ENCODE peak calls at places on chromosome 17, in six cellular contexts. E, S, B, T, K and M are unnamed samples.

GRCh38 chr17:68908045-68908444 is 47.1 kb downstream of the ABCA8 start:
- DNase-seq in E (no peak), S (no peak), B (no peak), T (no peak), K (no peak), M (no peak)

GRCh38 chr17:17751996-17752821 is 71.0 kb downstream of the RAI1 start:
- DNase-seq in E (peak; percentile 96), S (peak; percentile 93), B (peak; percentile 97), T (peak; percentile 98), K (peak; percentile 97), M (no peak)

GRCh38 chr17:36937961-36938565 is 788 bp downstream of the LHX1 start:
- DNase-seq in E (peak; percentile 78), S (peak; percentile 31), B (no peak), T (no peak), K (peak; percentile 76), M (no peak)

GRCh38 chr17:65531508-65532431 is 29.7 kb downstream of the AXIN2 start:
- DNase-seq in E (peak; percentile 51), S (peak; percentile 49), B (no peak), T (peak; percentile 63), K (peak; percentile 60), M (no peak)

GRCh38 chr17:60600490-60601431 is 768 bp downstream of the PPM1D start:
- DNase-seq in E (peak; percentile 85), S (peak; percentile 66), B (peak; percentile 79), T (peak; percentile 89), K (peak; percentile 86), M (no peak)

GRCh38 chr17:77027271-77027670 is 113.5 kb upstream of the SEC14L1 start:
- DNase-seq in E (no peak), S (no peak), B (no peak), T (no peak), K (no peak), M (no peak)

GRCh38 chr17:5437721-5438317 is 1.1 kb downstream of the C1QBP start:
- DNase-seq in E (no peak), S (no peak), B (no peak), T (no peak), K (no peak), M (no peak)

GRCh38 chr17:68452724-68453290 is 4.5 kb downstream of the WIPI1 start:
- DNase-seq in E (no peak), S (no peak), B (no peak), T (no peak), K (no peak), M (peak; percentile 69)

GRCh38 chr17:32429598-32429997 is 14.7 kb upstream of the PSMD11 start:
- DNase-seq in E (no peak), S (no peak), B (no peak), T (no peak), K (no peak), M (no peak)

GRCh38 chr17:77247048-77247541 is 106.3 kb downstream of the SEC14L1 start:
- DNase-seq in E (peak; percentile 89), S (peak; percentile 97), B (peak; percentile 94), T (peak; percentile 88), K (peak; percentile 93), M (peak; percentile 79)

GRCh38 chr17:63622571-63623390 is 564 bp downstream of the MAP3K3 start:
- DNase-seq in E (peak; percentile 83), S (peak; percentile 62), B (peak; percentile 79), T (peak; percentile 76), K (peak; percentile 87), M (peak; percentile 25)

GRCh38 chr17:2380225-2380922 is 20.5 kb downstream of the MNT start:
- DNase-seq in E (no peak), S (no peak), B (no peak), T (no peak), K (no peak), M (no peak)
- TF ChIP-seq CTCF in E (no peak), S (no peak), B (no peak), T (no peak), K (no peak), M (no peak)

GRCh38 chr17:73017653-73018052 is 74.8 kb downstream of the SLC39A11 start:
- DNase-seq in E (no peak), S (no peak), B (no peak), T (no peak), K (no peak), M (no peak)

GRCh38 chr17:73013299-73013698 is 79.2 kb downstream of the SLC39A11 start:
- DNase-seq in E (no peak), S (no peak), B (no peak), T (no peak), K (no peak), M (no peak)

GRCh38 chr17:73015722-73016276 is 76.7 kb downstream of the SLC39A11 start:
- DNase-seq in E (no peak), S (no peak), B (no peak), T (no peak), K (no peak), M (no peak)

GRCh38 chr17:73011016-73011486 is 81.4 kb downstream of the SLC39A11 start:
- DNase-seq in E (no peak), S (no peak), B (peak; percentile 5), T (no peak), K (no peak), M (no peak)

GRCh38 chr17:73013816-73014663 is 78.4 kb downstream of the SLC39A11 start:
- DNase-seq in E (no peak), S (no peak), B (no peak), T (no peak), K (peak; percentile 44), M (no peak)
- TF ChIP-seq CTCF in E (no peak), S (no peak), B (no peak), T (no peak), K (no peak), M (peak; percentile 17)

GRCh38 chr17:74864297-74864865 is 4.7 kb upstream of the GRIN2C start:
- DNase-seq in E (no peak), S (no peak), B (no peak), T (no peak), K (no peak), M (no peak)

GRCh38 chr17:74864866-74865395 is 5.2 kb upstream of the GRIN2C start:
- DNase-seq in E (peak; percentile 77), S (peak; percentile 85), B (peak; percentile 81), T (peak; percentile 79), K (peak; percentile 77), M (peak; percentile 86)

GRCh38 chr17:74863420-74864296 is 4.0 kb upstream of the GRIN2C start:
- DNase-seq in E (no peak), S (no peak), B (no peak), T (no peak), K (no peak), M (no peak)

GRCh38 chr17:74866198-74866835 is 6.5 kb downstream of the FDXR start:
- DNase-seq in E (no peak), S (no peak), B (no peak), T (no peak), K (no peak), M (no peak)

DNA sequence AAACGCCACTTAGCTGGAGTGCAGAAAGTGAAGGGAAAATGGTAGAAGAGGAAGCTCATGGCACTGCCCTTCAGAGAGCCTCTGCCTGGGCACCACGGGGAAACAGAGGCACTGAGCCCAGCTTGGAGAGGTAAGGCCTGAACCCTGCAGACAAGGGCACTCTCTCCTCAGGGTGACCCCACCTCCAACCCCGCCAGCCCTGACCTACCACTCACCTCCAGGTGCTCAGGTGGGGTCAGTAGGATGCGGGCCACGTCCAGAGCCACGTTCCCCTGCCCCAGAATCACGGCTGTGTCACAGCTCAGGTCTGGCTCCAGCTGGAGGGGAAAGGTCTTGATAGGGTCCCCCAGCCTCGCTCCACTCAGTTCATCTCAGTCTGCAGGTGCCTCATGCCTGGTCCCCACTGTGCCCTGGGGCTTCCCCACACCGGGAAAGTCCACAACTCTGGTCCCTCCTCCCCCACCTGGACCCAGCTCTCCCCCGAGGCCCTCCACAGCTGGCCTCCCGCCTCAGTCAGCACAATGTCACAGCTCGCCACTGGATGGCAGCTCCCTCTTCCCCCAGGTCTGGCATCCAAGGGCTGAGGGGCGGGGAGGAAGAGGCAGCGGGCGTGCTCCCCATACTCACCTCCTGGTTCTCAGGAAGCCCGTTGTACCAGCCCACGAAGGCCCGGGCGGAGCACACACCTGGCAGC is 6.0 kb upstream of the GRIN2C start:
- DNase-seq in E (no peak), S (no peak), B (no peak), T (no peak), K (no peak), M (no peak)
- TF ChIP-seq CTCF in E (no peak), S (no peak), B (no peak), T (no peak), K (no peak), M (no peak)

GRCh38 chr17:58309918-58310259 is 18.7 kb downstream of the TSPOAP1 start:
- DNase-seq in E (no peak), S (no peak), B (no peak), T (no peak), K (no peak), M (no peak)

GRCh38 chr17:58308985-58309917 is 19.3 kb downstream of the TSPOAP1 start:
- DNase-seq in E (no peak), S (no peak), B (no peak), T (no peak), K (no peak), M (peak; percentile 16)

GRCh38 chr17:58306131-58306951 is 22.3 kb downstream of the TSPOAP1 start:
- DNase-seq in E (no peak), S (no peak), B (no peak), T (no peak), K (no peak), M (no peak)

GRCh38 chr17:58307468-58308172 is 21.0 kb downstream of the TSPOAP1 start:
- DNase-seq in E (no peak), S (no peak), B (no peak), T (no peak), K (no peak), M (peak; percentile 11)

DNA sequence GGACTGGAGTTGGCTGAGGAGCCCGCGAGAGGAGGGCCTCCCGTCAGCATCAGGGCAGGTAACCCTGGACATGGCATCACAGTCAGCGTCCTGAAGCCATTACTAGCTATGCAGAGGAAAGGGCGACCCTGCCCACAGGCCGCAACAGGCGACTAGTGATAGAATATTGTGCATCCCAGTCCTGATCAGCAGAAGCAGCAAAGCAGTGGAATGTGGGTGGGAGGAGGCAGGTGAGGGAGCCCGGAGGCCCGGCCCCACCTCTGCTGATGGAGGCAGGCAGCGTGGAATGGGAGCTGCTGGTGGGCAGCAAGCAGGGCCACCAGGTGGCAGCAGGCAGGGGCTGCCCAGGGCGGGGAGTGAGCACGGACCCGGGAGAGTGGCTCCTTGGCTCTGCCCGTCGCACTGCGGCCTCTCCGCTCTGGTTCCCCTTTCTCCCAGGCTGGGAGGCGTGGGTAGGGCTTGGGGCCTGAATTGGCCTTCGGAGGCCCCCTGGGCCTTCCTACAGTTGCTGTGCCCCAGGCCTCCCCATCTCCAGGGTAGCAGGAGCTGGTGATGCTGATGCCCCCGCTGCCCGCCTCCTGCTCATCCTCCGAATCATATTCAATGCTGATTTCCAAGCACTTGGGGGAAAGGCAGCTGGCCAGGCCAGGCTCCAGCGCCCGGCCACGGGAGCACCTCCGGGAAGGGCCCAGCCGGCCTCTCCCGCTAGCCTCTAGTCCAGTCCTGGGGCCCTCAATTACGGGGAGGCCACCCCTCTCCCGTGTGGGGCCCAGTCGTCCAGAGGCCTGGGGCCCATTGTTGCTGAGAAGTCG is 20.2 kb downstream of the TSPOAP1 start:
- DNase-seq in E (peak; percentile 16), S (no peak), B (peak; percentile 68), T (no peak), K (peak; percentile 66), M (peak; percentile 29)
- TF ChIP-seq CTCF in E (peak; percentile 32), S (peak; percentile 49), B (peak; percentile 48), T (no peak), K (peak; percentile 58), M (peak; percentile 42)

GRCh38 chr17:82424001-82424862 is 5.8 kb upstream of the OGFOD3 start:
- DNase-seq in E (peak; percentile 31), S (peak; percentile 47), B (peak; percentile 33), T (peak; percentile 55), K (peak; percentile 74), M (no peak)
- TF ChIP-seq CTCF in E (peak; percentile 73), S (peak; percentile 64), B (peak; percentile 62), T (peak; percentile 51), K (peak; percentile 88), M (peak; percentile 74)

GRCh38 chr17:70624208-70624607 is 454.9 kb downstream of the KCNJ2 start:
- DNase-seq in E (no peak), S (no peak), B (no peak), T (no peak), K (no peak), M (no peak)
- TF ChIP-seq CTCF in E (no peak), S (no peak), B (no peak), T (no peak), K (no peak), M (no peak)